ENCODE peak calls at places on chromosome 3, in seven cellular contexts. One of them, this sample, is unnamed.

GRCh38 chr3:42493798-42494151 is 8.7 kb upstream of the VIPR1 start:
- DNase-seq in neuronal stem cell: no peak
- DNase-seq in CD4-positive, CD25-positive, alpha-beta regulatory T cell: no peak
- DNase-seq in IMR-90: no peak
- DNase-seq in suprapubic skin: peak; percentile 38
- DNase-seq in fibroblast of lung: no peak
- DNase-seq in right cardiac atrium: no peak
- DNase-seq in this sample: peak; percentile 62

GRCh38 chr3:133037440-133037839 is 751 bp upstream of the TMEM108 start:
- DNase-seq in fibroblast of lung: no peak
- DNase-seq in right cardiac atrium: peak; percentile 59
- DNase-seq in CD4-positive, CD25-positive, alpha-beta regulatory T cell: no peak
- DNase-seq in IMR-90: no peak
- DNase-seq in neuronal stem cell: no peak
- DNase-seq in suprapubic skin: no peak
- DNase-seq in this sample: no peak

GRCh38 chr3:21256932-21257331 is 494.1 kb downstream of the ZNF385D start:
- DNase-seq in CD4-positive, CD25-positive, alpha-beta regulatory T cell: no peak
- DNase-seq in right cardiac atrium: no peak
- DNase-seq in neuronal stem cell: no peak
- DNase-seq in fibroblast of lung: no peak
- DNase-seq in suprapubic skin: no peak
- DNase-seq in IMR-90: no peak
- DNase-seq in this sample: no peak

GRCh38 chr3:67723863-67724262 is 69.5 kb upstream of the SUCLG2 start:
- DNase-seq in neuronal stem cell: no peak
- DNase-seq in CD4-positive, CD25-positive, alpha-beta regulatory T cell: no peak
- DNase-seq in right cardiac atrium: no peak
- DNase-seq in suprapubic skin: no peak
- DNase-seq in IMR-90: no peak
- DNase-seq in fibroblast of lung: no peak
- DNase-seq in this sample: no peak

GRCh38 chr3:39154323-39155021 is 1.1 kb upstream of the CSRNP1 start:
- DNase-seq in CD4-positive, CD25-positive, alpha-beta regulatory T cell: no peak
- DNase-seq in suprapubic skin: peak; percentile 77
- DNase-seq in fibroblast of lung: no peak
- DNase-seq in IMR-90: no peak
- DNase-seq in neuronal stem cell: peak; percentile 39
- DNase-seq in right cardiac atrium: peak; percentile 82
- DNase-seq in this sample: peak; percentile 82

GRCh38 chr3:129812589-129812988 is 80.9 kb downstream of the TMCC1 start:
- DNase-seq in suprapubic skin: no peak
- DNase-seq in right cardiac atrium: no peak
- DNase-seq in neuronal stem cell: no peak
- DNase-seq in IMR-90: no peak
- DNase-seq in CD4-positive, CD25-positive, alpha-beta regulatory T cell: no peak
- DNase-seq in fibroblast of lung: no peak
- DNase-seq in this sample: no peak

GRCh38 chr3:184040010-184040409 is 8.5 kb downstream of the HTR3D start:
- DNase-seq in fibroblast of lung: peak; percentile 26
- DNase-seq in neuronal stem cell: no peak
- DNase-seq in right cardiac atrium: no peak
- DNase-seq in suprapubic skin: no peak
- DNase-seq in CD4-positive, CD25-positive, alpha-beta regulatory T cell: no peak
- DNase-seq in IMR-90: peak; percentile 47
- DNase-seq in this sample: no peak

GRCh38 chr3:127037971-127038446 is 55.1 kb downstream of the PLXNA1 start:
- DNase-seq in IMR-90: no peak
- DNase-seq in right cardiac atrium: peak; percentile 42
- DNase-seq in neuronal stem cell: no peak
- DNase-seq in fibroblast of lung: no peak
- DNase-seq in CD4-positive, CD25-positive, alpha-beta regulatory T cell: no peak
- DNase-seq in suprapubic skin: no peak
- DNase-seq in this sample: no peak

GRCh38 chr3:127853681-127854080 is 31.4 kb upstream of the MGLL start:
- DNase-seq in fibroblast of lung: no peak
- DNase-seq in suprapubic skin: no peak
- DNase-seq in IMR-90: no peak
- DNase-seq in right cardiac atrium: no peak
- DNase-seq in CD4-positive, CD25-positive, alpha-beta regulatory T cell: no peak
- DNase-seq in neuronal stem cell: no peak
- DNase-seq in this sample: no peak

GRCh38 chr3:34942256-34942655 is 697.1 kb upstream of the ARPP21 start:
- DNase-seq in suprapubic skin: no peak
- DNase-seq in IMR-90: no peak
- DNase-seq in neuronal stem cell: no peak
- DNase-seq in CD4-positive, CD25-positive, alpha-beta regulatory T cell: no peak
- DNase-seq in right cardiac atrium: no peak
- DNase-seq in fibroblast of lung: no peak
- DNase-seq in this sample: no peak

GRCh38 chr3:183895296-183895695 is 10.6 kb upstream of the PARL start:
- DNase-seq in IMR-90: peak; percentile 55
- DNase-seq in CD4-positive, CD25-positive, alpha-beta regulatory T cell: peak; percentile 68
- DNase-seq in neuronal stem cell: peak; percentile 37
- DNase-seq in fibroblast of lung: peak; percentile 68
- DNase-seq in right cardiac atrium: no peak
- DNase-seq in suprapubic skin: no peak
- DNase-seq in this sample: no peak

GRCh38 chr3:155407331-155407730 is 113.8 kb upstream of the STRIT1 start:
- DNase-seq in suprapubic skin: no peak
- DNase-seq in IMR-90: no peak
- DNase-seq in right cardiac atrium: no peak
- DNase-seq in fibroblast of lung: no peak
- DNase-seq in CD4-positive, CD25-positive, alpha-beta regulatory T cell: no peak
- DNase-seq in neuronal stem cell: no peak
- DNase-seq in this sample: no peak

GRCh38 chr3:46280105-46280797 is 38.0 kb downstream of the CCR3 start:
- DNase-seq in suprapubic skin: no peak
- DNase-seq in CD4-positive, CD25-positive, alpha-beta regulatory T cell: peak; percentile 94
- DNase-seq in right cardiac atrium: no peak
- DNase-seq in neuronal stem cell: no peak
- DNase-seq in fibroblast of lung: peak; percentile 44
- DNase-seq in IMR-90: peak; percentile 30
- DNase-seq in this sample: no peak

GRCh38 chr3:66035763-66036477 is 2.8 kb downstream of the MAGI1 start:
- DNase-seq in IMR-90: no peak
- DNase-seq in CD4-positive, CD25-positive, alpha-beta regulatory T cell: no peak
- DNase-seq in right cardiac atrium: no peak
- DNase-seq in fibroblast of lung: no peak
- DNase-seq in suprapubic skin: no peak
- DNase-seq in neuronal stem cell: peak; percentile 35
- DNase-seq in this sample: no peak
- H3K27ac ChIP-seq in IMR-90: no peak overlapping the region
- H3K27ac ChIP-seq in CD4-positive, CD25-positive, alpha-beta regulatory T cell: no peak overlapping the region
- H3K27ac ChIP-seq in right cardiac atrium: peak overlapping the region; percentile 92
- H3K27ac ChIP-seq in fibroblast of lung: no peak overlapping the region
- H3K27ac ChIP-seq in suprapubic skin: no peak overlapping the region
- H3K27ac ChIP-seq in neuronal stem cell: no peak overlapping the region
- H3K27ac ChIP-seq in this sample: peak overlapping the region; percentile 92

DNA sequence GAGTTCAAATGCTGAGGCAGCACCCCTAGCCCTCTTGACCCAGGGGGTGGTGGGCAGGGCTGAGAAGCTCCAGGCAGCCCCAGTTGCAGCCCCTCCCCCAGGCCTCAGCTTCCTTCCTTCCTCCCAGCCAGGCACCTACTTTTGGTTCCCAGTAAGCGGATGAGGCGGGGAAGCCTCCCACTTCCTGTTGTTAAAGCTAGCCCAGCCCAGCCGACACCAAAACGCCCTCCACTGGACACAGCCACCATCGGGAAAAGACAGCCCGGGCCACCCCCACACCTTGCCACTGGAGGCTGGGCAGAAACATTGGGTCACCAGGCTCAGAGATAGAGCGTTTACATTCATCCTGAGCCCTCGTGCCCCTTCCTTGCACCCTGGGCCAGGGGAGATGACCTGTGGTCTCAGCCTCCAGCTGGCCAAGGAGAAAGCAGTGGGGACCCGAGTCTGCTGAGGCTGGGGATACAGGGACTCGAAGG is 3.5 kb downstream of the DUSP7 start:
- DNase-seq in IMR-90: peak; percentile 77
- DNase-seq in suprapubic skin: peak; percentile 90
- DNase-seq in fibroblast of lung: peak; percentile 76
- DNase-seq in CD4-positive, CD25-positive, alpha-beta regulatory T cell: peak; percentile 61
- DNase-seq in neuronal stem cell: no peak
- DNase-seq in right cardiac atrium: peak; percentile 97
- DNase-seq in this sample: peak; percentile 92
- H3K27ac ChIP-seq in IMR-90: peak overlapping the region; percentile 70
- H3K27ac ChIP-seq in suprapubic skin: peak overlapping the region; percentile 87
- H3K27ac ChIP-seq in fibroblast of lung: peak overlapping the region; percentile 78
- H3K27ac ChIP-seq in CD4-positive, CD25-positive, alpha-beta regulatory T cell: peak overlapping the region; percentile 75
- H3K27ac ChIP-seq in neuronal stem cell: peak overlapping the region; percentile 51
- H3K27ac ChIP-seq in right cardiac atrium: peak overlapping the region; percentile 82
- H3K27ac ChIP-seq in this sample: peak overlapping the region; percentile 98

GRCh38 chr3:139264375-139264774 is 79.4 kb upstream of the MRPS22 start:
- DNase-seq in neuronal stem cell: no peak
- DNase-seq in suprapubic skin: no peak
- DNase-seq in fibroblast of lung: no peak
- DNase-seq in right cardiac atrium: no peak
- DNase-seq in IMR-90: no peak
- DNase-seq in CD4-positive, CD25-positive, alpha-beta regulatory T cell: no peak
- DNase-seq in this sample: peak; percentile 28

GRCh38 chr3:139260793-139261736 is 82.8 kb upstream of the MRPS22 start:
- DNase-seq in neuronal stem cell: no peak
- DNase-seq in fibroblast of lung: no peak
- DNase-seq in CD4-positive, CD25-positive, alpha-beta regulatory T cell: no peak
- DNase-seq in right cardiac atrium: no peak
- DNase-seq in suprapubic skin: no peak
- DNase-seq in IMR-90: no peak
- DNase-seq in this sample: peak; percentile 41

GRCh38 chr3:139261754-139262632 is 81.8 kb upstream of the MRPS22 start:
- DNase-seq in CD4-positive, CD25-positive, alpha-beta regulatory T cell: no peak
- DNase-seq in neuronal stem cell: no peak
- DNase-seq in right cardiac atrium: no peak
- DNase-seq in suprapubic skin: no peak
- DNase-seq in IMR-90: no peak
- DNase-seq in fibroblast of lung: no peak
- DNase-seq in this sample: peak; percentile 47

GRCh38 chr3:139265131-139266016 is 78.4 kb upstream of the MRPS22 start:
- DNase-seq in CD4-positive, CD25-positive, alpha-beta regulatory T cell: no peak
- DNase-seq in fibroblast of lung: no peak
- DNase-seq in right cardiac atrium: no peak
- DNase-seq in neuronal stem cell: no peak
- DNase-seq in IMR-90: no peak
- DNase-seq in suprapubic skin: no peak
- DNase-seq in this sample: peak; percentile 36

GRCh38 chr3:139263798-139264197 is 80.0 kb upstream of the MRPS22 start:
- DNase-seq in suprapubic skin: no peak
- DNase-seq in IMR-90: no peak
- DNase-seq in neuronal stem cell: no peak
- DNase-seq in CD4-positive, CD25-positive, alpha-beta regulatory T cell: no peak
- DNase-seq in right cardiac atrium: no peak
- DNase-seq in fibroblast of lung: no peak
- DNase-seq in this sample: peak; percentile 35
- H3K27ac ChIP-seq in suprapubic skin: no peak overlapping the region
- H3K27ac ChIP-seq in IMR-90: no peak overlapping the region
- H3K27ac ChIP-seq in neuronal stem cell: no peak overlapping the region
- H3K27ac ChIP-seq in CD4-positive, CD25-positive, alpha-beta regulatory T cell: no peak overlapping the region
- H3K27ac ChIP-seq in right cardiac atrium: no peak overlapping the region
- H3K27ac ChIP-seq in fibroblast of lung: no peak overlapping the region
- H3K27ac ChIP-seq in this sample: no peak overlapping the region

DNA sequence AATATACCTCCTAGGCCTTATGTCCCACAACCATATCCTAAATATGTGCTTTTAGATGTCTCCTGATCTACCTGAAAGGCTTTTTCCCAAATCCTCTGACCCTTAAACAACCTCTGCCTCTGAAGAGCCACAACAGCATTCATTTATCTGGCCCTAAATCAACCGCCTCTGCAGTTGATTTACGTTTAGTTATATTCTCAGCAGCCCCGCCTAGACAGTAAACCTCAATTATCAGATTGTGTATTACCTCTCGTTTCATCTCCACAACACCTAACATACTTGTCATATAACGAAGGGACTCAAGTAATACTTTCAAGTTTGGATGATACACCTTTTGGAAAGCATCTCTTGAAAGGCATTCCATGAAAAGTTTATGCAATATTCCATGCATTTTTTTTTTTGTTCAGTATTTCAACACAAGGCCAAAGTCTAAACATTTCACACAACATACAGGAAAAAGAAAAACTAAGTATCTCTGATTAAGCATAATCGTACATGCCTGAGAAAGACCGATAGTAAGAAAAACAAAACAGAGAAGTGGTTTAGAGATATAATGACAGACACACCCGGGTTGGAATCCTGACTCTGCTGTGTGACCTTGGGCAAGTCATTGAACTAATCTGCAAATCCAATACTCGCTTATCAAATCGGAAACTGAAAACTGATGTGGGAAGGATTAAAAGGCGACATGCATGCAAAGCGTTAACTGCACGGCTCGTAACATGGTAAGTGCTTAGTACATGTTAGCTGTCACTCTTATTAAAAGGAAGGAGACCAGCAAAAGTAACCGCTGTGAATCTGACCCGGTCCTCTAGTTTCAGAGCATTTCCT is 778 bp downstream of the CRBN start:
- DNase-seq in neuronal stem cell: no peak
- DNase-seq in fibroblast of lung: no peak
- DNase-seq in right cardiac atrium: no peak
- DNase-seq in CD4-positive, CD25-positive, alpha-beta regulatory T cell: peak; percentile 23
- DNase-seq in suprapubic skin: no peak
- DNase-seq in IMR-90: no peak
- DNase-seq in this sample: no peak
- H3K27ac ChIP-seq in neuronal stem cell: no peak overlapping the region
- H3K27ac ChIP-seq in fibroblast of lung: peak overlapping the region; percentile 64
- H3K27ac ChIP-seq in right cardiac atrium: no peak overlapping the region
- H3K27ac ChIP-seq in CD4-positive, CD25-positive, alpha-beta regulatory T cell: peak overlapping the region; percentile 86
- H3K27ac ChIP-seq in suprapubic skin: peak overlapping the region; percentile 78
- H3K27ac ChIP-seq in IMR-90: no peak overlapping the region
- H3K27ac ChIP-seq in this sample: peak overlapping the region; percentile 87

DNA sequence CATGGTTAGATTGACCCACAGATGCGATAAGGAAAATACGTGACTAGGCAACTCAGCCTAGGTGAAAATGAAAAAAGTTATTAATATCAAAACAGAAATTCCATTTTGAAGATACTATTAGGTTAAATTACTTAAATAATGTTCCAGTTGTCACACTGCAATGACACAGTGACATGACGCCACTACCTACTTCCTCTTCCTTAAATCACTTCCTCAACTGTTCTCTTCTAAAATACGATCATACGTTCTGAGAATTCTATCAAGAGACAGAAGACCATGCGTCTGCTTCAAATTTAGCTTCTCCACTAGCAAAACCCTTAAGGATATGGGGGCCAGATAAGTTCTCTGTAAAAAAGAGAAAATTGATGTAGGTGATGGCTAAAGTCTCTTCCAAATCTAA is 18.2 kb downstream of the CMTM6 start:
- DNase-seq in IMR-90: no peak
- DNase-seq in right cardiac atrium: no peak
- DNase-seq in neuronal stem cell: no peak
- DNase-seq in fibroblast of lung: no peak
- DNase-seq in CD4-positive, CD25-positive, alpha-beta regulatory T cell: no peak
- DNase-seq in suprapubic skin: no peak
- DNase-seq in this sample: no peak
- H3K27ac ChIP-seq in IMR-90: no peak overlapping the region
- H3K27ac ChIP-seq in right cardiac atrium: no peak overlapping the region
- H3K27ac ChIP-seq in neuronal stem cell: no peak overlapping the region
- H3K27ac ChIP-seq in fibroblast of lung: no peak overlapping the region
- H3K27ac ChIP-seq in CD4-positive, CD25-positive, alpha-beta regulatory T cell: peak overlapping the region; percentile 31
- H3K27ac ChIP-seq in suprapubic skin: no peak overlapping the region
- H3K27ac ChIP-seq in this sample: no peak overlapping the region